ENCODE peak calls at places on chromosomes 2 and 18, in five cellular contexts. One of them, this sample, is unnamed.

GRCh38 chr18:32308493-32309120 is 118.8 kb downstream of the MEP1B start:
- DNase-seq in iPS-NIHi11: peak; percentile 37
- DNase-seq in stimulated activated CD4-positive, alpha-beta T cell treated with anti-CD3 and anti-CD28 coated beads, TNF-alpha, amount 100 ng/mL, for 48 hours: no peak
- DNase-seq in kidney tubule cell: peak; percentile 72
- DNase-seq in AG08395: peak; percentile 90
- DNase-seq in this sample: no peak

GRCh38 chr2:235230809-235231601 is 262.8 kb upstream of the AGAP1 start:
- DNase-seq in AG08395: peak; percentile 28
- DNase-seq in stimulated activated CD4-positive, alpha-beta T cell treated with anti-CD3 and anti-CD28 coated beads, TNF-alpha, amount 100 ng/mL, for 48 hours: no peak
- DNase-seq in iPS-NIHi11: no peak
- DNase-seq in kidney tubule cell: peak; percentile 12
- DNase-seq in this sample: no peak

GRCh38 chr18:62445386-62445917 is 77.4 kb upstream of the ZCCHC2 start:
- DNase-seq in AG08395: no peak
- DNase-seq in iPS-NIHi11: no peak
- DNase-seq in stimulated activated CD4-positive, alpha-beta T cell treated with anti-CD3 and anti-CD28 coated beads, TNF-alpha, amount 100 ng/mL, for 48 hours: no peak
- DNase-seq in kidney tubule cell: peak; percentile 74
- DNase-seq in this sample: no peak

GRCh38 chr2:15363142-15363541 is 198.0 kb downstream of the NBAS start:
- DNase-seq in kidney tubule cell: peak; percentile 67
- DNase-seq in AG08395: peak; percentile 19
- DNase-seq in iPS-NIHi11: no peak
- DNase-seq in stimulated activated CD4-positive, alpha-beta T cell treated with anti-CD3 and anti-CD28 coated beads, TNF-alpha, amount 100 ng/mL, for 48 hours: no peak
- DNase-seq in this sample: no peak

GRCh38 chr2:64534363-64534762 is 10.2 kb downstream of the AFTPH start:
- DNase-seq in kidney tubule cell: no peak
- DNase-seq in stimulated activated CD4-positive, alpha-beta T cell treated with anti-CD3 and anti-CD28 coated beads, TNF-alpha, amount 100 ng/mL, for 48 hours: no peak
- DNase-seq in AG08395: no peak
- DNase-seq in iPS-NIHi11: no peak
- DNase-seq in this sample: no peak

GRCh38 chr2:127593228-127594115 is 52.5 kb upstream of the GPR17 start:
- DNase-seq in iPS-NIHi11: no peak
- DNase-seq in AG08395: no peak
- DNase-seq in stimulated activated CD4-positive, alpha-beta T cell treated with anti-CD3 and anti-CD28 coated beads, TNF-alpha, amount 100 ng/mL, for 48 hours: no peak
- DNase-seq in kidney tubule cell: no peak
- DNase-seq in this sample: no peak

GRCh38 chr2:68435605-68436004 is 31.5 kb downstream of the FBXO48 start:
- DNase-seq in iPS-NIHi11: no peak
- DNase-seq in AG08395: no peak
- DNase-seq in kidney tubule cell: no peak
- DNase-seq in stimulated activated CD4-positive, alpha-beta T cell treated with anti-CD3 and anti-CD28 coated beads, TNF-alpha, amount 100 ng/mL, for 48 hours: no peak
- DNase-seq in this sample: no peak

GRCh38 chr2:25957743-25958142 is 24.6 kb downstream of the KIF3C start:
- DNase-seq in stimulated activated CD4-positive, alpha-beta T cell treated with anti-CD3 and anti-CD28 coated beads, TNF-alpha, amount 100 ng/mL, for 48 hours: no peak
- DNase-seq in iPS-NIHi11: no peak
- DNase-seq in kidney tubule cell: peak; percentile 85
- DNase-seq in AG08395: no peak
- DNase-seq in this sample: no peak

GRCh38 chr2:216023055-216023648 is 9.8 kb upstream of the MREG start:
- DNase-seq in kidney tubule cell: peak; percentile 56
- DNase-seq in iPS-NIHi11: peak; percentile 73
- DNase-seq in stimulated activated CD4-positive, alpha-beta T cell treated with anti-CD3 and anti-CD28 coated beads, TNF-alpha, amount 100 ng/mL, for 48 hours: no peak
- DNase-seq in AG08395: peak; percentile 73
- DNase-seq in this sample: no peak

GRCh38 chr2:240836781-240837467 is 16.9 kb upstream of the KIF1A start:
- DNase-seq in iPS-NIHi11: no peak
- DNase-seq in AG08395: peak; percentile 83
- DNase-seq in stimulated activated CD4-positive, alpha-beta T cell treated with anti-CD3 and anti-CD28 coated beads, TNF-alpha, amount 100 ng/mL, for 48 hours: no peak
- DNase-seq in kidney tubule cell: no peak
- DNase-seq in this sample: no peak

GRCh38 chr18:63492851-63493250 is 16.1 kb downstream of the SERPINB5 start:
- DNase-seq in stimulated activated CD4-positive, alpha-beta T cell treated with anti-CD3 and anti-CD28 coated beads, TNF-alpha, amount 100 ng/mL, for 48 hours: no peak
- DNase-seq in iPS-NIHi11: no peak
- DNase-seq in kidney tubule cell: no peak
- DNase-seq in AG08395: peak; percentile 47
- DNase-seq in this sample: no peak

GRCh38 chr2:195307751-195308150 is 349.3 kb upstream of the SLC39A10 start:
- DNase-seq in stimulated activated CD4-positive, alpha-beta T cell treated with anti-CD3 and anti-CD28 coated beads, TNF-alpha, amount 100 ng/mL, for 48 hours: no peak
- DNase-seq in iPS-NIHi11: peak; percentile 22
- DNase-seq in AG08395: no peak
- DNase-seq in kidney tubule cell: no peak
- DNase-seq in this sample: no peak

GRCh38 chr18:63844254-63844653 is 43.3 kb upstream of the SERPINB2 start:
- DNase-seq in iPS-NIHi11: peak; percentile 25
- DNase-seq in stimulated activated CD4-positive, alpha-beta T cell treated with anti-CD3 and anti-CD28 coated beads, TNF-alpha, amount 100 ng/mL, for 48 hours: no peak
- DNase-seq in AG08395: peak; percentile 41
- DNase-seq in kidney tubule cell: peak; percentile 55
- DNase-seq in this sample: no peak

GRCh38 chr2:102340778-102341177 is 14.8 kb upstream of the IL18R1 start:
- DNase-seq in kidney tubule cell: no peak
- DNase-seq in stimulated activated CD4-positive, alpha-beta T cell treated with anti-CD3 and anti-CD28 coated beads, TNF-alpha, amount 100 ng/mL, for 48 hours: no peak
- DNase-seq in iPS-NIHi11: no peak
- DNase-seq in AG08395: no peak
- DNase-seq in this sample: no peak

GRCh38 chr18:75836516-75836915 is 409.0 kb upstream of the SMIM21 start:
- DNase-seq in kidney tubule cell: no peak
- DNase-seq in stimulated activated CD4-positive, alpha-beta T cell treated with anti-CD3 and anti-CD28 coated beads, TNF-alpha, amount 100 ng/mL, for 48 hours: no peak
- DNase-seq in AG08395: no peak
- DNase-seq in iPS-NIHi11: no peak
- DNase-seq in this sample: no peak